ENCODE peak calls at places on chromosomes 1 and 21, in eight cellular contexts. A is HCT116, O is pancreas, N is fibroblast of lung, V is spleen, T is astrocyte, W is IMR-90, B is bronchial epithelial cell. L is an unnamed sample.

GRCh38 chr1:241401156-241401555 is 44.2 kb upstream of the RGS7 start:
- DNase-seq in A (no peak), O (no peak), N (no peak), V (no peak), T (no peak), W (no peak), B (no peak), L (no peak)

GRCh38 chr21:30629173-30629572 is 5.8 kb upstream of the KRTAP20-2 start:
- DNase-seq in A (no peak), O (no peak), N (no peak), V (no peak), T (no peak), W (no peak), B (no peak), L (no peak)

GRCh38 chr1:162678439-162678838 is 46.2 kb downstream of the DDR2 start:
- DNase-seq in A (peak), O (no peak), N (peak), V (no peak), T (peak), W (peak), B (peak), L (peak)

GRCh38 chr1:154607748-154608521 is at the start of gene ADAR:
- DNase-seq in A (peak), O (peak), N (peak), V (peak), T (peak), W (peak), B (peak), L (peak)

GRCh38 chr1:16371725-16372124 is 4.7 kb downstream of the SZRD1 start:
- DNase-seq in A (no peak), O (no peak), N (no peak), V (no peak), T (peak), W (peak), B (peak), L (peak)

GRCh38 chr21:41763996-41764395 is 2.9 kb downstream of the RIPK4 start:
- DNase-seq in A (no peak), O (no peak), N (no peak), V (no peak), T (no peak), W (no peak), B (no peak), L (no peak)

GRCh38 chr1:97350662-97351061 is 570.2 kb downstream of the DPYD start:
- DNase-seq in A (no peak), O (no peak), N (peak), V (no peak), T (peak), W (peak), B (no peak), L (no peak)

GRCh38 chr1:27346991-27347627 is 5.3 kb downstream of the SYTL1 start:
- DNase-seq in A (no peak), O (no peak), N (no peak), V (no peak), T (peak), W (peak), B (peak), L (no peak)

GRCh38 chr1:111615874-111616715 is 3.5 kb upstream of the RAP1A start:
- DNase-seq in A (no peak), O (no peak), N (no peak), V (no peak), T (no peak), W (peak), B (no peak), L (no peak)

GRCh38 chr21:36699026-36699545 is at the start of gene SIM2:
- DNase-seq in A (peak), O (no peak), N (no peak), V (no peak), T (no peak), W (peak), B (peak), L (no peak)

DNA sequence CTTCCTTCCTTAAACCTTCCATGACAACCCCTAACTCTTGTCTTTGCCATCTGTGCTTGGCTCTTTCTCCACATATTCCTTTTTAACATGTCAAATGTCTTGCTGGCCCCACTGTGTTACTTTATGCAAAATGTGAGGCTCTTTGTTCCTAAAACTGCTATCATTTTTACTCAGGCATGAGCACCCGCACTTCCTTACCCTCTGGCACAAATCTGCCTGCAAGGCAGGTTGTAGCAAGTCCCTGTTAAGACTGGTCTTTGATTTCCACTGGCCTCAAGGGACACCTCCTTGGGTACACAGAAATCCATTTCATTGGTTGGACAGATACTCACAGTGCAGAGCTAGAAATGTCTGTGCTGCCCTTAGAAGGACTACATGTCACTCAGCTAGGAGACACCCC is 142.9 kb downstream of the HUNK start:
- DNase-seq in A (no peak), O (no peak), N (no peak), V (no peak), T (no peak), W (no peak), B (no peak), L (no peak)
- H3K4me3 ChIP-seq in A (no peak), O (no peak), N (no peak), V (no peak), T (no peak), W (no peak), B (no peak), L (no peak)

GRCh38 chr1:165403835-165404482 is 41.0 kb downstream of the RXRG start:
- DNase-seq in A (peak), O (no peak), N (peak), V (no peak), T (no peak), W (no peak), B (peak), L (no peak)
- TF ChIP-seq CTCF in A (peak), O (no peak), N (peak), V (peak), T (peak), W (peak), B (peak), L (peak)

GRCh38 chr1:91894036-91894761 is 8.2 kb upstream of the TGFBR3 start:
- DNase-seq in A (no peak), O (no peak), N (peak), V (no peak), T (no peak), W (peak), B (peak), L (no peak)

GRCh38 chr1:91891486-91891885 is 5.5 kb upstream of the TGFBR3 start:
- DNase-seq in A (no peak), O (no peak), N (peak), V (no peak), T (no peak), W (peak), B (no peak), L (peak)

GRCh38 chr1:91895832-91896556 is 10.0 kb upstream of the TGFBR3 start:
- DNase-seq in A (no peak), O (no peak), N (no peak), V (no peak), T (no peak), W (peak), B (no peak), L (no peak)

GRCh38 chr1:91889717-91890459 is 3.9 kb upstream of the TGFBR3 start:
- DNase-seq in A (no peak), O (no peak), N (peak), V (no peak), T (peak), W (peak), B (peak), L (peak)

DNA sequence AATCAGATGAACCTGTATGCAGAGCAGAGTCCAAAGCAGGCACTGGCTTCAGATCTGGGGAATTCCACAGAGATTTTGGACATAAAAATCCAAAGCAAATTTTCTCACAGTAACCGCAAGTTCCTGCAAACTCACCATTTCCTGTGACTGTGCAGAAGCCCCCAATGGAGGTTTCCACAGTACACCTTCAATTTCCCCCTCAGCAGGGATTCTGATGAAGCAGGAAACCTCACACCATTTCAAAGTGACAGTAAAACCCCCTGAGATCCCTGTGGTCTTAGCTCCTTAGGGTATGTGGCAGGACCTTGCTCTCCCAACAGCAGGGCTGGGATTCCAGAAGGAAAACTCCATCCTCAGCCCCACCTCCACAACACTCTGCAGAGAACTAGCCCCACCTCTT is 6.0 kb upstream of the TGFBR3 start:
- DNase-seq in A (no peak), O (no peak), N (no peak), V (no peak), T (no peak), W (peak), B (no peak), L (no peak)
- H3K4me3 ChIP-seq in A (no peak), O (no peak), N (no peak), V (no peak), T (no peak), W (no peak), B (no peak), L (no peak)

GRCh38 chr1:21573971-21574458 is 64.8 kb downstream of the ALPL start:
- DNase-seq in A (peak), O (peak), N (peak), V (peak), T (peak), W (peak), B (peak), L (peak)
- TF ChIP-seq CTCF in A (peak), O (no peak), N (peak), V (peak), T (peak), W (peak), B (peak), L (peak)

GRCh38 chr1:51729156-51729823 is 112.4 kb downstream of the OSBPL9 start:
- DNase-seq in A (peak), O (peak), N (peak), V (peak), T (peak), W (peak), B (peak), L (peak)

GRCh38 chr1:51729824-51730284 is 113.0 kb downstream of the OSBPL9 start:
- DNase-seq in A (no peak), O (no peak), N (no peak), V (no peak), T (peak), W (peak), B (no peak), L (no peak)

GRCh38 chr1:51732701-51733425 is 116.0 kb downstream of the OSBPL9 start:
- DNase-seq in A (no peak), O (no peak), N (no peak), V (no peak), T (no peak), W (no peak), B (no peak), L (no peak)

GRCh38 chr1:51733793-51734522 is 117.1 kb downstream of the OSBPL9 start:
- DNase-seq in A (no peak), O (no peak), N (no peak), V (no peak), T (no peak), W (no peak), B (peak), L (peak)

GRCh38 chr1:51731998-51732397 is 115.1 kb downstream of the OSBPL9 start:
- DNase-seq in A (no peak), O (no peak), N (no peak), V (no peak), T (no peak), W (no peak), B (no peak), L (no peak)
- H3K4me3 ChIP-seq in A (no peak), O (no peak), N (no peak), V (no peak), T (no peak), W (no peak), B (no peak), L (no peak)

GRCh38 chr1:109923131-109923945 is 12.7 kb downstream of the CSF1 start:
- DNase-seq in A (no peak), O (peak), N (no peak), V (no peak), T (no peak), W (no peak), B (no peak), L (no peak)
- TF ChIP-seq CTCF in A (peak), O (peak), N (peak), V (peak), T (peak), W (peak), B (peak), L (peak)

GRCh38 chr1:21624577-21625389 is 44.4 kb downstream of the RAP1GAP start:
- DNase-seq in A (no peak), O (no peak), N (no peak), V (no peak), T (no peak), W (no peak), B (no peak), L (peak)

GRCh38 chr1:21621761-21622436 is 47.3 kb downstream of the RAP1GAP start:
- DNase-seq in A (no peak), O (no peak), N (no peak), V (no peak), T (no peak), W (no peak), B (peak), L (no peak)

GRCh38 chr1:21621051-21621450 is 48.1 kb downstream of the RAP1GAP start:
- DNase-seq in A (no peak), O (no peak), N (no peak), V (no peak), T (no peak), W (no peak), B (no peak), L (no peak)

GRCh38 chr1:21623411-21623961 is 45.7 kb downstream of the RAP1GAP start:
- DNase-seq in A (no peak), O (peak), N (no peak), V (no peak), T (no peak), W (no peak), B (peak), L (no peak)

DNA sequence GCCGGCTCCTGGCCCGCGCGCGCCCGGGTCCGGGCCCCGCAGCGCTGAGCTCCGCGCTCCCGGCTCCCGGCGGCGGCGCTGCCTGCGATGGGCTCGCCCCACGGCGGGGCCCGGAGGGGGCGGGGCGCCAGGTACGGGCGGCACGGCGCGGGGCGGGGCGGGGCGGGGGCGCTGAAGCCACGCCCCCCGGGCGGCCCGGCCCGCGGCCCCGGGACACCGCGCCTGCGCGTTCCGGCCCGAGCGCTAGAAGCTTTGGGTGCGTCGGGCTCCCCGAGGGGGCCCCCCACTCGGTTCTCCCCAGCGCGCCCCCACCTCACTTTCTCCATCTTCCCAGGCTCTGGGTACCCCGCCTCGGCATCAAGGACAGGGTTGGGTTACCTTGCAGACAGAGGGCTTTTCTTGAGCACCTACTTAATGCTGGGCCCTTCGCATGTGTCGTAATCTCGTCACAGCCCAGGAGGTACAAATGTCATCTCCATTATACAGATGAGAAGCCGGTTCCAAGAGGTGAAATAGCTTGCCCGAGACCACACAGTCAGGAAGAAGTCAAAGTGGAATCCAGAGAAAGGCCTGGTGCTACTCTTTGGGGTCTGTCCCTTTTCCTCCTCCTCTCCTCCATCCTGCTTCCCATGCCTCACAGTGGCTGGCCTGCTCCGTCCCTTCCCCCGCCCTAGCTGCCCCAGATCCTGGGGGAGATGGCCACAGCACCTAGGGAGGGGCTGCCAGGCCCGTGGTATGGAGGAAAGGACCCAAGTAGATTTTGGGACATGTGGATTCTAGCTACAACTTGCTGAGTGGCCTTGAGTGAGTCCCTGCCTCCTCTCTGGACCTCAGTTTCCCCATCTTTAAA is 46.5 kb downstream of the RAP1GAP start:
- DNase-seq in A (no peak), O (peak), N (no peak), V (no peak), T (no peak), W (no peak), B (no peak), L (no peak)
- H3K4me3 ChIP-seq in A (peak), O (peak), N (peak), V (no peak), T (peak), W (peak), B (peak), L (peak)

DNA sequence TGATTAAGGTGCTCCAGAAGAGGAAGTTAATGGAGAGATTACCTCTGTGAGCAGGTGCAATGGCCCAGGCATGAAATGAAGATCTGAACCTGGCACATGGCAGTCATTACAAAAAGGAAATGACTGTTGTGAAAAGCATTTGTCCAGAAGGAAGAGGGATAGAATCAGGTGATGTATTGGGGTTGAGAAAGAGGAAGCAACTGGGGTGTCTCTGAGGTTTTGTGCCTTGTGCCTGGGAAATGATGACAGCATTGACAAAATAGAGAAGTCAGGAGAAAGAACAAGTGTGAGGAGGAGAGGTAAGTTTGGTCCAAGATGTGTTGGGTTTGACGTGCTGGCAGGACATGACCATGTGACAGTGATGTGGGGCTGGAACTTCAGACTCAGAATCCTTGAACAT is 5.6 kb downstream of the CRCT1 start:
- DNase-seq in A (no peak), O (no peak), N (no peak), V (no peak), T (no peak), W (no peak), B (peak), L (no peak)
- TF ChIP-seq CTCF in A (no peak), O (no peak), N (no peak), V (no peak), T (no peak), W (no peak), B (no peak), L (no peak)

GRCh38 chr1:48414264-48414663 is 57.7 kb downstream of the SPATA6 start:
- DNase-seq in A (no peak), O (no peak), N (no peak), V (no peak), T (no peak), W (peak), B (no peak), L (peak)

GRCh38 chr1:48418742-48419141 is 53.3 kb downstream of the SPATA6 start:
- DNase-seq in A (no peak), O (no peak), N (no peak), V (no peak), T (no peak), W (no peak), B (no peak), L (no peak)

DNA sequence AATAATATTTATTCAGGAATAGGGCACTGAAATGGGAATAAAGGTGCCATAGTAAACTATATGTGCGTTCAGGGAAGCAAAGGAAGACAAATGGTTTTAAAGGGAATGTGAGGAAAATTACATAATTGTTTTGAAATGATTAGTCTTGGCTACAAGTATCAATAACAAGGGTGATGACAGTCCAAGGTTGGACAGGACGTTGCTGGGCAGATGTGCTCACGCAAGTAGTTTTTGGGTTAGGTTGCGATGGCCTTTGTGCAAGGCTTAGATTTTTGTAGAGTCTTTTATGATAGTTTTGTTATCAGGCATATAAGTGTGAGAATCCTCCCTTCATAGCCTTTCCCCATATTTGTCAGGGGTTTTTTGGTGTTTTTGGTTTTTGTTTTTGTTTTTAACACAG is 57.0 kb downstream of the SPATA6 start:
- DNase-seq in A (no peak), O (no peak), N (no peak), V (no peak), T (no peak), W (no peak), B (no peak), L (no peak)
- H3K4me3 ChIP-seq in A (no peak), O (no peak), N (no peak), V (no peak), T (no peak), W (no peak), B (no peak), L (no peak)